ENCODE peak calls at places on chromosomes 2 and 18, in six cellular contexts. One of them, this sample, is unnamed.

GRCh38 chr18:24786027-24786426 is 325.6 kb downstream of the HRH4 start:
- DNase-seq in cardiac fibroblast: no peak
- DNase-seq in GM23338: no peak
- DNase-seq in sigmoid colon: no peak
- DNase-seq in dorsolateral prefrontal cortex: no peak
- DNase-seq in kidney epithelial cell: no peak
- DNase-seq in this sample: no peak

GRCh38 chr2:119808516-119809147 is 48.9 kb downstream of the PTPN4 start:
- DNase-seq in dorsolateral prefrontal cortex: no peak
- DNase-seq in cardiac fibroblast: peak; percentile 51
- DNase-seq in kidney epithelial cell: no peak
- DNase-seq in GM23338: no peak
- DNase-seq in sigmoid colon: no peak
- DNase-seq in this sample: peak; percentile 14

GRCh38 chr18:27057459-27058302 is 127.4 kb downstream of the CHST9 start:
- DNase-seq in kidney epithelial cell: no peak
- DNase-seq in cardiac fibroblast: no peak
- DNase-seq in GM23338: no peak
- DNase-seq in sigmoid colon: no peak
- DNase-seq in dorsolateral prefrontal cortex: no peak
- DNase-seq in this sample: no peak

GRCh38 chr2:44543773-44544725 is 182.3 kb downstream of the CAMKMT start:
- DNase-seq in kidney epithelial cell: peak; percentile 28
- DNase-seq in GM23338: peak; percentile 87
- DNase-seq in cardiac fibroblast: no peak
- DNase-seq in sigmoid colon: no peak
- DNase-seq in dorsolateral prefrontal cortex: no peak
- DNase-seq in this sample: no peak

GRCh38 chr2:210318891-210319290 is 3.9 kb upstream of the MYL1 start:
- DNase-seq in cardiac fibroblast: no peak
- DNase-seq in kidney epithelial cell: peak; percentile 5
- DNase-seq in sigmoid colon: no peak
- DNase-seq in GM23338: no peak
- DNase-seq in dorsolateral prefrontal cortex: no peak
- DNase-seq in this sample: no peak

GRCh38 chr2:183536714-183537113 is 412.5 kb downstream of the NUP35 start:
- DNase-seq in sigmoid colon: no peak
- DNase-seq in kidney epithelial cell: no peak
- DNase-seq in GM23338: peak; percentile 62
- DNase-seq in dorsolateral prefrontal cortex: no peak
- DNase-seq in cardiac fibroblast: no peak
- DNase-seq in this sample: no peak

GRCh38 chr18:35371412-35372195 is 5.5 kb downstream of the ZNF396 start:
- DNase-seq in sigmoid colon: no peak
- DNase-seq in kidney epithelial cell: no peak
- DNase-seq in GM23338: no peak
- DNase-seq in cardiac fibroblast: peak; percentile 77
- DNase-seq in dorsolateral prefrontal cortex: no peak
- DNase-seq in this sample: peak; percentile 82

GRCh38 chr2:233912799-233913423 is 4.3 kb upstream of the TRPM8 start:
- DNase-seq in sigmoid colon: no peak
- DNase-seq in cardiac fibroblast: peak; percentile 43
- DNase-seq in dorsolateral prefrontal cortex: no peak
- DNase-seq in GM23338: peak; percentile 85
- DNase-seq in kidney epithelial cell: peak; percentile 19
- DNase-seq in this sample: peak; percentile 26

GRCh38 chr2:54634012-54634411 is 89.5 kb upstream of the EML6 start:
- DNase-seq in dorsolateral prefrontal cortex: no peak
- DNase-seq in kidney epithelial cell: no peak
- DNase-seq in GM23338: no peak
- DNase-seq in cardiac fibroblast: no peak
- DNase-seq in sigmoid colon: no peak
- DNase-seq in this sample: no peak

GRCh38 chr2:10891391-10891790 is 20.3 kb upstream of the KCNF1 start:
- DNase-seq in dorsolateral prefrontal cortex: no peak
- DNase-seq in cardiac fibroblast: no peak
- DNase-seq in kidney epithelial cell: no peak
- DNase-seq in sigmoid colon: no peak
- DNase-seq in GM23338: no peak
- DNase-seq in this sample: no peak

GRCh38 chr18:8882632-8883408 is 177.5 kb downstream of the MTCL1 start:
- DNase-seq in cardiac fibroblast: no peak
- DNase-seq in sigmoid colon: no peak
- DNase-seq in GM23338: peak; percentile 86
- DNase-seq in kidney epithelial cell: no peak
- DNase-seq in dorsolateral prefrontal cortex: no peak
- DNase-seq in this sample: no peak

GRCh38 chr2:134594399-134594798 is 124.4 kb downstream of the TMEM163 start:
- DNase-seq in kidney epithelial cell: no peak
- DNase-seq in GM23338: no peak
- DNase-seq in sigmoid colon: no peak
- DNase-seq in dorsolateral prefrontal cortex: peak; percentile 88
- DNase-seq in cardiac fibroblast: no peak
- DNase-seq in this sample: no peak

GRCh38 chr2:25398534-25398933 is 56.8 kb upstream of the DNMT3A start:
- DNase-seq in kidney epithelial cell: no peak
- DNase-seq in dorsolateral prefrontal cortex: no peak
- DNase-seq in cardiac fibroblast: no peak
- DNase-seq in sigmoid colon: no peak
- DNase-seq in GM23338: no peak
- DNase-seq in this sample: no peak

GRCh38 chr2:152055366-152056108 is 43.3 kb downstream of the CACNB4 start:
- DNase-seq in cardiac fibroblast: peak; percentile 27
- DNase-seq in dorsolateral prefrontal cortex: no peak
- DNase-seq in kidney epithelial cell: peak; percentile 50
- DNase-seq in GM23338: no peak
- DNase-seq in sigmoid colon: no peak
- DNase-seq in this sample: peak; percentile 44

GRCh38 chr2:196322963-196323810 is 151.8 kb upstream of the STK17B start:
- DNase-seq in kidney epithelial cell: no peak
- DNase-seq in dorsolateral prefrontal cortex: no peak
- DNase-seq in cardiac fibroblast: peak; percentile 74
- DNase-seq in sigmoid colon: no peak
- DNase-seq in GM23338: no peak
- DNase-seq in this sample: no peak

GRCh38 chr2:55418512-55419235 is 982 bp downstream of the CCDC88A start:
- DNase-seq in kidney epithelial cell: no peak
- DNase-seq in GM23338: no peak
- DNase-seq in cardiac fibroblast: peak; percentile 18
- DNase-seq in dorsolateral prefrontal cortex: no peak
- DNase-seq in sigmoid colon: no peak
- DNase-seq in this sample: no peak

GRCh38 chr2:70921031-70921430 is 14.7 kb upstream of the ATP6V1B1 start:
- DNase-seq in GM23338: no peak
- DNase-seq in kidney epithelial cell: no peak
- DNase-seq in cardiac fibroblast: no peak
- DNase-seq in sigmoid colon: peak; percentile 29
- DNase-seq in dorsolateral prefrontal cortex: no peak
- DNase-seq in this sample: no peak

GRCh38 chr2:201440182-201440581 is 11.1 kb downstream of the TRAK2 start:
- DNase-seq in GM23338: peak; percentile 39
- DNase-seq in kidney epithelial cell: no peak
- DNase-seq in cardiac fibroblast: no peak
- DNase-seq in dorsolateral prefrontal cortex: no peak
- DNase-seq in sigmoid colon: no peak
- DNase-seq in this sample: no peak

GRCh38 chr2:105369777-105370690 is 28.8 kb downstream of the FHL2 start:
- DNase-seq in GM23338: peak; percentile 96
- DNase-seq in sigmoid colon: peak; percentile 93
- DNase-seq in dorsolateral prefrontal cortex: peak; percentile 88
- DNase-seq in kidney epithelial cell: no peak
- DNase-seq in cardiac fibroblast: peak; percentile 92
- DNase-seq in this sample: peak; percentile 83

GRCh38 chr2:36663851-36664715 is 32.4 kb upstream of the VIT start:
- DNase-seq in sigmoid colon: no peak
- DNase-seq in kidney epithelial cell: peak; percentile 31
- DNase-seq in cardiac fibroblast: peak; percentile 90
- DNase-seq in GM23338: peak; percentile 86
- DNase-seq in dorsolateral prefrontal cortex: peak; percentile 11
- DNase-seq in this sample: peak; percentile 64

GRCh38 chr2:107108556-107108955 is 222.6 kb upstream of the ST6GAL2 start:
- DNase-seq in kidney epithelial cell: no peak
- DNase-seq in cardiac fibroblast: peak; percentile 27
- DNase-seq in dorsolateral prefrontal cortex: no peak
- DNase-seq in GM23338: no peak
- DNase-seq in sigmoid colon: no peak
- DNase-seq in this sample: peak; percentile 2

GRCh38 chr2:172704072-172704936 is 31.3 kb upstream of the RAPGEF4 start:
- DNase-seq in sigmoid colon: no peak
- DNase-seq in dorsolateral prefrontal cortex: no peak
- DNase-seq in GM23338: peak; percentile 79
- DNase-seq in cardiac fibroblast: peak; percentile 61
- DNase-seq in kidney epithelial cell: no peak
- DNase-seq in this sample: no peak

GRCh38 chr2:21411796-21412195 is 288.0 kb downstream of the TDRD15 start:
- DNase-seq in GM23338: no peak
- DNase-seq in sigmoid colon: no peak
- DNase-seq in cardiac fibroblast: no peak
- DNase-seq in kidney epithelial cell: no peak
- DNase-seq in dorsolateral prefrontal cortex: no peak
- DNase-seq in this sample: no peak
- H3K4me3 ChIP-seq in GM23338: no peak overlapping the region
- H3K4me3 ChIP-seq in sigmoid colon: no peak overlapping the region
- H3K4me3 ChIP-seq in cardiac fibroblast: no peak overlapping the region
- H3K4me3 ChIP-seq in kidney epithelial cell: no peak overlapping the region
- H3K4me3 ChIP-seq in dorsolateral prefrontal cortex: no peak overlapping the region
- H3K4me3 ChIP-seq in this sample: no peak overlapping the region

DNA sequence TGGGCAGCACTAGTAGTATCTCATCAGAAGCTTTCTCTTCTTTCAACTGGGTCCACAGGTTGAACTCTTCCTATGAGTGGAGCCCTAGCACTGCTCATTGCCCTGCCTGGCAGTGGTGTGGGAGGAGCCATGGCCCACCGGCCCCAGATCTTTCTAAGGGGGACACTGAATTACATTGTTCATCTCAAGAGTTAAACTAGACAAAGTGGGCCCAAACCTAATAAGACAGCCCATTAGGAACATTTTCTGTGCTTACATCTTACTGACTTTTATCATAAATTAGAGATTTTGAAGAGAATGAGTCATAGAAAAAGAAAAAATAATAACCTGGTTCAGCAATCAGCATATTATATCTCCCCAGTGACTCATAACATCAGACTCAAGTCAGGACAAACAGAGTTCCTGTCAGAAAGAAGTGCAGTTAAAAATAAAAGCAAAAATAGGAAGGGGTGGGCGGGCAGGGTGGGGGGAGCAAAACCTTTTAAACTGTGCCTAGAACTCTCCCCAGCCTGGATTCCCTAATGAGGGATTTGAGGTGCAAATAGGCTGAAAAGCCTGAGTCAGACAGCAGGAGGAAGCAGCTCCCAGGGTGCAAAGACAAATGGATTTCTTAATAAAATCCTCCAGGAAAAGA is 161.6 kb upstream of the TRIB2 start:
- DNase-seq in dorsolateral prefrontal cortex: no peak
- DNase-seq in kidney epithelial cell: no peak
- DNase-seq in sigmoid colon: no peak
- DNase-seq in cardiac fibroblast: peak; percentile 62
- DNase-seq in GM23338: no peak
- DNase-seq in this sample: peak; percentile 33
- TF ChIP-seq CTCF in dorsolateral prefrontal cortex: no peak
- TF ChIP-seq CTCF in kidney epithelial cell: no peak
- TF ChIP-seq CTCF in sigmoid colon: no peak
- TF ChIP-seq CTCF in cardiac fibroblast: no peak
- TF ChIP-seq CTCF in GM23338: peak; percentile 31
- TF ChIP-seq CTCF in this sample: no peak

GRCh38 chr2:239720411-239721365 is 304.5 kb downstream of the NDUFA10 start:
- DNase-seq in sigmoid colon: peak; percentile 47
- DNase-seq in cardiac fibroblast: no peak
- DNase-seq in kidney epithelial cell: no peak
- DNase-seq in dorsolateral prefrontal cortex: no peak
- DNase-seq in GM23338: no peak
- DNase-seq in this sample: no peak
- H3K4me3 ChIP-seq in sigmoid colon: no peak overlapping the region
- H3K4me3 ChIP-seq in cardiac fibroblast: no peak overlapping the region
- H3K4me3 ChIP-seq in kidney epithelial cell: no peak overlapping the region
- H3K4me3 ChIP-seq in dorsolateral prefrontal cortex: no peak overlapping the region
- H3K4me3 ChIP-seq in GM23338: no peak overlapping the region
- H3K4me3 ChIP-seq in this sample: no peak overlapping the region

GRCh38 chr2:174868916-174869315 is 104.6 kb upstream of the CHRNA1 start:
- DNase-seq in dorsolateral prefrontal cortex: no peak
- DNase-seq in GM23338: no peak
- DNase-seq in kidney epithelial cell: no peak
- DNase-seq in sigmoid colon: no peak
- DNase-seq in cardiac fibroblast: no peak
- DNase-seq in this sample: no peak

GRCh38 chr2:174866421-174866820 is 102.1 kb upstream of the CHRNA1 start:
- DNase-seq in kidney epithelial cell: no peak
- DNase-seq in dorsolateral prefrontal cortex: no peak
- DNase-seq in GM23338: peak; percentile 41
- DNase-seq in cardiac fibroblast: no peak
- DNase-seq in sigmoid colon: no peak
- DNase-seq in this sample: no peak

GRCh38 chr2:174873457-174873856 is 109.2 kb upstream of the CHRNA1 start:
- DNase-seq in dorsolateral prefrontal cortex: no peak
- DNase-seq in kidney epithelial cell: no peak
- DNase-seq in sigmoid colon: no peak
- DNase-seq in cardiac fibroblast: peak; percentile 22
- DNase-seq in GM23338: peak; percentile 38
- DNase-seq in this sample: peak; percentile 24

GRCh38 chr2:174874081-174874480 is 109.8 kb upstream of the CHRNA1 start:
- DNase-seq in GM23338: no peak
- DNase-seq in cardiac fibroblast: peak; percentile 29
- DNase-seq in sigmoid colon: no peak
- DNase-seq in dorsolateral prefrontal cortex: no peak
- DNase-seq in kidney epithelial cell: no peak
- DNase-seq in this sample: no peak

DNA sequence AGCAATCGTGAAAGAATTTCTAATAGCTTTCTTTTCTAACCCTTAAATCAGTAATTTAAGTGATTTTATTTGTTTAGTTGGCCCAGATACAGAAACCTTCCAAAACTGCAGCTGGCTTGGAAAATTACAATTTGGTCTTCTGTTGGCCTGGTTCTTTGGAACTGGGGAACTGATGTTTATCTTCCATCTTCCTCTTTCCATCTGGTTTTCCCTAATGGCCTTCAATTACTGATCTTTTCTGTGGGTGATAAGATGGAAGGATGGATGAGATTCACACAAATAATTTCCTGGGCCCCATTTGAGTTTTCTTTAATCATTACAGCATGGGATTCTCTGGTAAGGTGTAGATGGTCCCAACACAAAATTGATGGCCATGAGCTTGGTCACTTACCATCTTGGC is 106.5 kb upstream of the CHRNA1 start:
- DNase-seq in cardiac fibroblast: no peak
- DNase-seq in dorsolateral prefrontal cortex: no peak
- DNase-seq in GM23338: no peak
- DNase-seq in sigmoid colon: no peak
- DNase-seq in kidney epithelial cell: no peak
- DNase-seq in this sample: no peak
- TF ChIP-seq CTCF in cardiac fibroblast: no peak
- TF ChIP-seq CTCF in dorsolateral prefrontal cortex: no peak
- TF ChIP-seq CTCF in GM23338: no peak
- TF ChIP-seq CTCF in sigmoid colon: no peak
- TF ChIP-seq CTCF in kidney epithelial cell: no peak
- TF ChIP-seq CTCF in this sample: no peak

This sample was measured in foreskin fibroblast.